ENCODE peak calls at places on chromosomes 13 and 19, in seven cellular contexts. One of them, this sample, is unnamed.

GRCh38 chr19:52786078-52786463 is 520 bp downstream of the ZNF600 start:
- DNase-seq in hepatocyte: peak; percentile 30
- DNase-seq in MM.1S: no peak
- DNase-seq in PC-3: peak; percentile 19
- DNase-seq in endothelial cell of umbilical vein: peak; percentile 2
- DNase-seq in fibroblast of lung: no peak
- DNase-seq in GM23248: peak; percentile 16
- DNase-seq in this sample: peak; percentile 30

GRCh38 chr13:80463673-80464352 is 122.9 kb upstream of the SPRY2 start:
- DNase-seq in hepatocyte: no peak
- DNase-seq in MM.1S: no peak
- DNase-seq in PC-3: peak; percentile 22
- DNase-seq in endothelial cell of umbilical vein: peak; percentile 36
- DNase-seq in fibroblast of lung: peak; percentile 65
- DNase-seq in GM23248: no peak
- DNase-seq in this sample: peak; percentile 14

GRCh38 chr19:8089664-8090601 is 37.4 kb downstream of the CCL25 start:
- DNase-seq in hepatocyte: no peak
- DNase-seq in MM.1S: no peak
- DNase-seq in PC-3: no peak
- DNase-seq in endothelial cell of umbilical vein: no peak
- DNase-seq in fibroblast of lung: no peak
- DNase-seq in GM23248: no peak
- DNase-seq in this sample: no peak

GRCh38 chr13:26679945-26680516 is 80.6 kb downstream of the GPR12 start:
- DNase-seq in hepatocyte: no peak
- DNase-seq in MM.1S: no peak
- DNase-seq in PC-3: no peak
- DNase-seq in endothelial cell of umbilical vein: no peak
- DNase-seq in fibroblast of lung: peak; percentile 12
- DNase-seq in GM23248: no peak
- DNase-seq in this sample: no peak

GRCh38 chr13:43273362-43273761 is 250.0 kb downstream of the DNAJC15 start:
- DNase-seq in hepatocyte: no peak
- DNase-seq in MM.1S: no peak
- DNase-seq in PC-3: peak; percentile 16
- DNase-seq in endothelial cell of umbilical vein: no peak
- DNase-seq in fibroblast of lung: no peak
- DNase-seq in GM23248: peak; percentile 55
- DNase-seq in this sample: peak; percentile 63

GRCh38 chr19:46878613-46879375 is 18.0 kb downstream of the ARHGAP35 start:
- DNase-seq in hepatocyte: no peak
- DNase-seq in MM.1S: no peak
- DNase-seq in PC-3: peak; percentile 80
- DNase-seq in endothelial cell of umbilical vein: peak; percentile 26
- DNase-seq in fibroblast of lung: peak; percentile 77
- DNase-seq in GM23248: peak; percentile 93
- DNase-seq in this sample: peak; percentile 64

GRCh38 chr19:28426902-28427232 is 786.1 kb downstream of the UQCRFS1 start:
- DNase-seq in hepatocyte: no peak
- DNase-seq in MM.1S: no peak
- DNase-seq in PC-3: no peak
- DNase-seq in endothelial cell of umbilical vein: no peak
- DNase-seq in fibroblast of lung: peak; percentile 1
- DNase-seq in GM23248: peak; percentile 66
- DNase-seq in this sample: peak; percentile 5

GRCh38 chr19:12782174-12782423 is 6.7 kb upstream of the HOOK2 start:
- DNase-seq in hepatocyte: no peak
- DNase-seq in MM.1S: no peak
- DNase-seq in PC-3: no peak
- DNase-seq in endothelial cell of umbilical vein: peak; percentile 78
- DNase-seq in fibroblast of lung: no peak
- DNase-seq in GM23248: no peak
- DNase-seq in this sample: no peak

GRCh38 chr13:19713186-19713965 is 69.4 kb downstream of the PSPC1 start:
- DNase-seq in hepatocyte: no peak
- DNase-seq in MM.1S: no peak
- DNase-seq in PC-3: peak; percentile 46
- DNase-seq in endothelial cell of umbilical vein: peak; percentile 40
- DNase-seq in fibroblast of lung: peak; percentile 83
- DNase-seq in GM23248: peak; percentile 44
- DNase-seq in this sample: peak; percentile 32

GRCh38 chr13:37014609-37015008 is 14.0 kb downstream of the EXOSC8 start:
- DNase-seq in hepatocyte: no peak
- DNase-seq in MM.1S: no peak
- DNase-seq in PC-3: no peak
- DNase-seq in endothelial cell of umbilical vein: no peak
- DNase-seq in fibroblast of lung: peak; percentile 53
- DNase-seq in GM23248: peak; percentile 17
- DNase-seq in this sample: no peak

GRCh38 chr13:75713852-75714251 is 77.7 kb downstream of the LMO7 start:
- DNase-seq in hepatocyte: no peak
- DNase-seq in MM.1S: no peak
- DNase-seq in PC-3: no peak
- DNase-seq in endothelial cell of umbilical vein: no peak
- DNase-seq in fibroblast of lung: no peak
- DNase-seq in GM23248: no peak
- DNase-seq in this sample: no peak

GRCh38 chr13:49926019-49926418 is 10.1 kb downstream of the SPRYD7 start:
- DNase-seq in hepatocyte: no peak
- DNase-seq in MM.1S: no peak
- DNase-seq in PC-3: no peak
- DNase-seq in endothelial cell of umbilical vein: no peak
- DNase-seq in fibroblast of lung: no peak
- DNase-seq in GM23248: no peak
- DNase-seq in this sample: no peak

GRCh38 chr13:77028202-77028601 is 1.2 kb upstream of the FBXL3 start:
- DNase-seq in hepatocyte: peak; percentile 10
- DNase-seq in MM.1S: no peak
- DNase-seq in PC-3: no peak
- DNase-seq in endothelial cell of umbilical vein: peak; percentile 39
- DNase-seq in fibroblast of lung: peak; percentile 44
- DNase-seq in GM23248: peak; percentile 76
- DNase-seq in this sample: peak; percentile 9

GRCh38 chr13:46552302-46552680 is 679 bp upstream of the LRCH1 start:
- DNase-seq in hepatocyte: no peak
- DNase-seq in MM.1S: no peak
- DNase-seq in PC-3: no peak
- DNase-seq in endothelial cell of umbilical vein: no peak
- DNase-seq in fibroblast of lung: no peak
- DNase-seq in GM23248: peak; percentile 15
- DNase-seq in this sample: no peak

GRCh38 chr13:97233499-97233898 is 11.4 kb downstream of the MBNL2 start:
- DNase-seq in hepatocyte: peak; percentile 3
- DNase-seq in MM.1S: no peak
- DNase-seq in PC-3: no peak
- DNase-seq in endothelial cell of umbilical vein: no peak
- DNase-seq in fibroblast of lung: no peak
- DNase-seq in GM23248: no peak
- DNase-seq in this sample: no peak

GRCh38 chr13:97234236-97234635 is 12.1 kb downstream of the MBNL2 start:
- DNase-seq in hepatocyte: peak; percentile 10
- DNase-seq in MM.1S: no peak
- DNase-seq in PC-3: no peak
- DNase-seq in endothelial cell of umbilical vein: no peak
- DNase-seq in fibroblast of lung: no peak
- DNase-seq in GM23248: no peak
- DNase-seq in this sample: no peak

GRCh38 chr13:97231118-97231831 is 9.1 kb downstream of the MBNL2 start:
- DNase-seq in hepatocyte: peak; percentile 2
- DNase-seq in MM.1S: no peak
- DNase-seq in PC-3: no peak
- DNase-seq in endothelial cell of umbilical vein: no peak
- DNase-seq in fibroblast of lung: no peak
- DNase-seq in GM23248: peak; percentile 55
- DNase-seq in this sample: peak; percentile 59

GRCh38 chr13:97229699-97230098 is 7.6 kb downstream of the MBNL2 start:
- DNase-seq in hepatocyte: no peak
- DNase-seq in MM.1S: no peak
- DNase-seq in PC-3: no peak
- DNase-seq in endothelial cell of umbilical vein: no peak
- DNase-seq in fibroblast of lung: no peak
- DNase-seq in GM23248: no peak
- DNase-seq in this sample: no peak

GRCh38 chr13:97231832-97232201 is 9.7 kb downstream of the MBNL2 start:
- DNase-seq in hepatocyte: no peak
- DNase-seq in MM.1S: no peak
- DNase-seq in PC-3: no peak
- DNase-seq in endothelial cell of umbilical vein: no peak
- DNase-seq in fibroblast of lung: no peak
- DNase-seq in GM23248: peak; percentile 80
- DNase-seq in this sample: no peak
- H3K4me1 ChIP-seq in hepatocyte: peaks cover 36% of the 10 kb centered on the region
- H3K4me1 ChIP-seq in MM.1S: peaks cover 7% of the 10 kb centered on the region
- H3K4me1 ChIP-seq in PC-3: no peaks in the 10 kb centered on the region
- H3K4me1 ChIP-seq in endothelial cell of umbilical vein: peaks cover 65% of the 10 kb centered on the region
- H3K4me1 ChIP-seq in fibroblast of lung: peaks cover 8% of the 10 kb centered on the region
- H3K4me1 ChIP-seq in GM23248: peaks cover 46% of the 10 kb centered on the region
- H3K4me1 ChIP-seq in this sample: peaks cover 12% of the 10 kb centered on the region

GRCh38 chr13:87674143-87674772 is 3.1 kb downstream of the SLITRK5 start:
- DNase-seq in hepatocyte: no peak
- DNase-seq in MM.1S: no peak
- DNase-seq in PC-3: no peak
- DNase-seq in endothelial cell of umbilical vein: no peak
- DNase-seq in fibroblast of lung: peak; percentile 23
- DNase-seq in GM23248: no peak
- DNase-seq in this sample: no peak
- TF ChIP-seq EZH2 in hepatocyte: peak; percentile 77
- TF ChIP-seq EZH2 in MM.1S: no peak
- TF ChIP-seq EZH2 in PC-3: no peak
- TF ChIP-seq EZH2 in endothelial cell of umbilical vein: no peak
- TF ChIP-seq EZH2 in fibroblast of lung: no peak
- TF ChIP-seq EZH2 in GM23248: no peak
- TF ChIP-seq EZH2 in this sample: no peak

GRCh38 chr19:51503428-51503827 is 1.8 kb upstream of the SIGLEC12 start:
- DNase-seq in hepatocyte: no peak
- DNase-seq in MM.1S: no peak
- DNase-seq in PC-3: no peak
- DNase-seq in endothelial cell of umbilical vein: no peak
- DNase-seq in fibroblast of lung: no peak
- DNase-seq in GM23248: no peak
- DNase-seq in this sample: no peak
- H3K27me3 ChIP-seq in hepatocyte: no peaks in the 10 kb centered on the region
- H3K27me3 ChIP-seq in MM.1S: no peaks in the 10 kb centered on the region
- H3K27me3 ChIP-seq in PC-3: peaks cover 37% of the 10 kb centered on the region
- H3K27me3 ChIP-seq in endothelial cell of umbilical vein: no peaks in the 10 kb centered on the region
- H3K27me3 ChIP-seq in fibroblast of lung: no peaks in the 10 kb centered on the region
- H3K27me3 ChIP-seq in GM23248: no peaks in the 10 kb centered on the region
- H3K27me3 ChIP-seq in this sample: no peaks in the 10 kb centered on the region

DNA sequence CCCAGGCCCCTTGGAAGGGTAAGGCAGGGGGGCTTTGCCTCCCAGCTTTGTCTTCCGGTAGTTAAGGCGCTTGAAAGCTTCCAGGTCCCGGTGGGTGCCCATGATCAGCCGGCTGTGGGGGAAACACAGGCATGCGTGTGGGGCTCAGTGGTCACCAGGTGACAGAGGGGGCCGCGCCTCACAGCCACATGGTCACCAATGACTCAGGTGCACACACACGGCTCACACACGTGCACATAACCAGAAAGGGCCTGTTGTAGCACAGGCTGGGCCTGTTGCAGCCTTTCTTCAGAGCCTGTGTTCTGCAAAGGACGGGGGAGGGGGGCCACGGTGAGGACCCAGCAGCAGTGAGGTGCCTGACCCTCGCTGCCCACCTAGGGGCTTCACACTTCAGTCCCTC is 5.9 kb downstream of the NANOS3 start:
- DNase-seq in hepatocyte: no peak
- DNase-seq in MM.1S: no peak
- DNase-seq in PC-3: no peak
- DNase-seq in endothelial cell of umbilical vein: no peak
- DNase-seq in fibroblast of lung: no peak
- DNase-seq in GM23248: no peak
- DNase-seq in this sample: no peak
- H3K4me1 ChIP-seq in hepatocyte: peaks cover 19% of the 10 kb centered on the region
- H3K4me1 ChIP-seq in MM.1S: peaks cover 33% of the 10 kb centered on the region
- H3K4me1 ChIP-seq in PC-3: peaks cover 11% of the 10 kb centered on the region
- H3K4me1 ChIP-seq in endothelial cell of umbilical vein: peaks cover 5% of the 10 kb centered on the region
- H3K4me1 ChIP-seq in fibroblast of lung: peaks cover 14% of the 10 kb centered on the region
- H3K4me1 ChIP-seq in GM23248: peaks cover 26% of the 10 kb centered on the region
- H3K4me1 ChIP-seq in this sample: peaks cover 50% of the 10 kb centered on the region

GRCh38 chr19:35249848-35250711 is 1.3 kb downstream of the LSR start:
- DNase-seq in hepatocyte: no peak
- DNase-seq in MM.1S: no peak
- DNase-seq in PC-3: no peak
- DNase-seq in endothelial cell of umbilical vein: no peak
- DNase-seq in fibroblast of lung: no peak
- DNase-seq in GM23248: no peak
- DNase-seq in this sample: no peak

GRCh38 chr19:35249146-35249847 is 495 bp downstream of the LSR start:
- DNase-seq in hepatocyte: peak; percentile 55
- DNase-seq in MM.1S: no peak
- DNase-seq in PC-3: no peak
- DNase-seq in endothelial cell of umbilical vein: no peak
- DNase-seq in fibroblast of lung: no peak
- DNase-seq in GM23248: no peak
- DNase-seq in this sample: peak; percentile 35

GRCh38 chr19:35247526-35248309 is 1.1 kb upstream of the LSR start:
- DNase-seq in hepatocyte: peak; percentile 94
- DNase-seq in MM.1S: peak; percentile 87
- DNase-seq in PC-3: peak; percentile 89
- DNase-seq in endothelial cell of umbilical vein: no peak
- DNase-seq in fibroblast of lung: no peak
- DNase-seq in GM23248: no peak
- DNase-seq in this sample: peak; percentile 96

GRCh38 chr19:35246466-35247096 is 2.2 kb upstream of the LSR start:
- DNase-seq in hepatocyte: no peak
- DNase-seq in MM.1S: no peak
- DNase-seq in PC-3: no peak
- DNase-seq in endothelial cell of umbilical vein: no peak
- DNase-seq in fibroblast of lung: no peak
- DNase-seq in GM23248: no peak
- DNase-seq in this sample: no peak

GRCh38 chr19:35248310-35249145 is at the start of gene LSR:
- DNase-seq in hepatocyte: peak; percentile 95
- DNase-seq in MM.1S: peak; percentile 96
- DNase-seq in PC-3: peak; percentile 84
- DNase-seq in endothelial cell of umbilical vein: no peak
- DNase-seq in fibroblast of lung: no peak
- DNase-seq in GM23248: no peak
- DNase-seq in this sample: peak; percentile 96
- TF ChIP-seq EZH2 in hepatocyte: no peak
- TF ChIP-seq EZH2 in MM.1S: no peak
- TF ChIP-seq EZH2 in PC-3: no peak
- TF ChIP-seq EZH2 in endothelial cell of umbilical vein: peak; percentile 70
- TF ChIP-seq EZH2 in fibroblast of lung: peak; percentile 70
- TF ChIP-seq EZH2 in GM23248: no peak
- TF ChIP-seq EZH2 in this sample: no peak

GRCh38 chr13:113349050-113349449 is 14.9 kb downstream of the GRTP1 start:
- DNase-seq in hepatocyte: no peak
- DNase-seq in MM.1S: no peak
- DNase-seq in PC-3: no peak
- DNase-seq in endothelial cell of umbilical vein: no peak
- DNase-seq in fibroblast of lung: no peak
- DNase-seq in GM23248: no peak
- DNase-seq in this sample: no peak
- H3K27me3 ChIP-seq in hepatocyte: no peaks in the 10 kb centered on the region
- H3K27me3 ChIP-seq in MM.1S: peaks cover 72% of the 10 kb centered on the region
- H3K27me3 ChIP-seq in PC-3: no peaks in the 10 kb centered on the region
- H3K27me3 ChIP-seq in endothelial cell of umbilical vein: no peaks in the 10 kb centered on the region
- H3K27me3 ChIP-seq in fibroblast of lung: no peaks in the 10 kb centered on the region
- H3K27me3 ChIP-seq in GM23248: no peaks in the 10 kb centered on the region
- H3K27me3 ChIP-seq in this sample: no peaks in the 10 kb centered on the region